ENCODE peak calls at places on chromosomes 3 and 15, in four cellular contexts. B is IMR-90; U is mucosa of descending colon; Y is CD8-positive, alpha-beta T cell. Z is an unnamed sample.

GRCh38 chr3:122356402-122356801 is 26.6 kb downstream of the MIX23 start:
- DNase-seq in B (peak; percentile 54), U (peak; percentile 81), Y (no peak), Z (no peak)

GRCh38 chr3:25885544-25885943 is 95.7 kb downstream of the OXSM start:
- DNase-seq in B (peak; percentile 45), U (no peak), Y (no peak), Z (no peak)

GRCh38 chr3:38039899-38040261 is 872 bp downstream of the DLEC1 start:
- DNase-seq in B (peak; percentile 42), U (peak; percentile 78), Y (peak; percentile 64), Z (no peak)

GRCh38 chr15:32794973-32795372 is 77.2 kb downstream of the GREM1 start:
- DNase-seq in B (peak; percentile 29), U (no peak), Y (no peak), Z (no peak)

GRCh38 chr3:24145981-24146822 is 201.1 kb downstream of the NR1D2 start:
- DNase-seq in B (peak; percentile 90), U (no peak), Y (no peak), Z (no peak)

GRCh38 chr3:16177962-16178627 is 3.6 kb downstream of the GALNT15 start:
- DNase-seq in B (peak; percentile 86), U (peak; percentile 86), Y (peak; percentile 38), Z (peak; percentile 89)

GRCh38 chr3:180630360-180630759 is 28.4 kb downstream of the TTC14 start:
- DNase-seq in B (no peak), U (no peak), Y (no peak), Z (no peak)

GRCh38 chr3:152175576-152175883 is 93.2 kb upstream of the MBNL1 start:
- DNase-seq in B (peak; percentile 95), U (no peak), Y (no peak), Z (no peak)

GRCh38 chr3:155352900-155353490 is 59.5 kb upstream of the STRIT1 start:
- DNase-seq in B (peak; percentile 21), U (no peak), Y (no peak), Z (no peak)

GRCh38 chr3:152056481-152056880 is 183.0 kb downstream of the SUCNR1 start:
- DNase-seq in B (no peak), U (no peak), Y (no peak), Z (no peak)

GRCh38 chr3:69182588-69183299 is 60.3 kb upstream of the LMOD3 start:
- DNase-seq in B (peak; percentile 81), U (no peak), Y (no peak), Z (no peak)

GRCh38 chr15:65583701-65584100 is 27.2 kb downstream of the INTS14 start:
- DNase-seq in B (peak; percentile 41), U (no peak), Y (peak; percentile 60), Z (no peak)

GRCh38 chr15:62307551-62307950 is 142.5 kb upstream of the C2CD4B start:
- DNase-seq in B (peak; percentile 76), U (no peak), Y (no peak), Z (no peak)

GRCh38 chr15:91867581-91868026 is 14.1 kb downstream of the SLCO3A1 start:
- DNase-seq in B (peak; percentile 87), U (peak; percentile 83), Y (no peak), Z (peak; percentile 86)

GRCh38 chr3:113590983-113591382 is 58.6 kb downstream of the SIDT1 start:
- DNase-seq in B (no peak), U (no peak), Y (no peak), Z (no peak)

GRCh38 chr3:117761992-117762944 is 1052.7 kb downstream of the TUSC7 start:
- DNase-seq in B (no peak), U (no peak), Y (no peak), Z (no peak)

GRCh38 chr15:68412218-68412617 is 19.7 kb downstream of the ITGA11 start:
- DNase-seq in B (no peak), U (no peak), Y (no peak), Z (peak; percentile 55)

GRCh38 chr3:99961756-99962515 is 144.3 kb downstream of the CMSS1 start:
- DNase-seq in B (no peak), U (no peak), Y (no peak), Z (no peak)

GRCh38 chr15:38074029-38074428 is 139.6 kb downstream of the TMCO5A start:
- DNase-seq in B (no peak), U (no peak), Y (no peak), Z (no peak)

GRCh38 chr15:48032911-48033310 is 87.9 kb upstream of the SLC24A5 start:
- DNase-seq in B (no peak), U (no peak), Y (no peak), Z (no peak)

GRCh38 chr3:6250167-6250566 is 610.7 kb upstream of the GRM7 start:
- DNase-seq in B (no peak), U (no peak), Y (no peak), Z (no peak)

GRCh38 chr3:6255229-6255628 is 605.7 kb upstream of the GRM7 start:
- DNase-seq in B (no peak), U (no peak), Y (no peak), Z (no peak)

GRCh38 chr3:6249679-6250078 is 611.2 kb upstream of the GRM7 start:
- DNase-seq in B (no peak), U (no peak), Y (no peak), Z (no peak)

GRCh38 chr3:6254490-6254889 is 606.4 kb upstream of the GRM7 start:
- DNase-seq in B (no peak), U (no peak), Y (no peak), Z (no peak)

GRCh38 chr3:6251612-6252011 is 609.3 kb upstream of the GRM7 start:
- DNase-seq in B (no peak), U (no peak), Y (no peak), Z (no peak)
- H3K36me3 ChIP-seq in B (no peaks in the 10 kb centered on the region), U (no peaks in the 10 kb centered on the region), Y (no peaks in the 10 kb centered on the region), Z (no peaks in the 10 kb centered on the region)

GRCh38 chr15:89616228-89616627 is 39.0 kb downstream of the KIF7 start:
- DNase-seq in B (no peak), U (no peak), Y (no peak), Z (no peak)
- H3K36me3 ChIP-seq in B (peaks cover 6% of the 10 kb centered on the region), U (no peaks in the 10 kb centered on the region), Y (no peaks in the 10 kb centered on the region), Z (no peaks in the 10 kb centered on the region)

DNA sequence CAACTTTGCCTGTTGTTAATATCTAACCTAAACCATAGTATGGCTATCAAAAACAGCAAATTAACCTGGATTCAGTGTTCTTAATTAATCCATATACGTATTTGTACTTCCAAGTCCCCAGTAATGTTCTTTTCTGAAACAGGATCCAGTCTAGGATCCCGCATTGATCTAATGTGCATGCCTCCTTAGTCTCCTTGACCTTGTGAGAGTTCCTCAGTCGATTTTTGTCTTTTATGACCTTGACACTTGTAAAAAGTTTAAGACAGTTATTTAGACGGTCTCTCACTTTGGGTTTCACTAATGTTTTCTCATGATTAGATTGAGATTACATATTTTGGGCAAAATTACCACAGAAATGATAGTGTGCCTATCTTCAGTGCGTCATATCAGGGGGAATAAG is 69.4 kb downstream of the TGFBR2 start:
- DNase-seq in B (no peak), U (no peak), Y (no peak), Z (no peak)
- H3K36me3 ChIP-seq in B (peaks cover 47% of the 10 kb centered on the region), U (no peaks in the 10 kb centered on the region), Y (peaks cover 74% of the 10 kb centered on the region), Z (peaks cover 56% of the 10 kb centered on the region)

GRCh38 chr15:60384052-60384451 is 13.7 kb downstream of the ANXA2 start:
- DNase-seq in B (peak; percentile 63), U (no peak), Y (no peak), Z (no peak)
- H3K36me3 ChIP-seq in B (peaks cover 31% of the 10 kb centered on the region), U (no peaks in the 10 kb centered on the region), Y (no peaks in the 10 kb centered on the region), Z (peaks cover 49% of the 10 kb centered on the region)

DNA sequence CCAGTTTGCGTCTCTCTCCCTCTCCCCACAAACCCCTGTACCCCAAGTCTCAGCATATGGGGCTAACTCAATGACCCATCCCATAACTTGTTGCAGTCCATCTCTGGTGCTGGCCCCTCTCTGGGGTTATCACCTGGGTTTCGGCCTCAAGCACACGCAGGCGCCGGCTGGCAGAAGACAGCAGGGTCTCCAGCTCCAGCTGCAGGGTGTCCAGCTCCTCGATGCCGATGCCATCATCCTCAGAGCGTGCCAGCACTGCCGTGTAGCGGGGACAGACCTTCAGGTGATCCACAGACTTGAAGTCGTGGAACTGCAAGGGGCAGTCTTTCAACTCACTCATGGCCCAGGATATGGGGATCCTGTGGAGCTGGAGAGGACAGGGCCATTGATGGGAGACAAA is 1.1 kb downstream of the TADA3 start:
- DNase-seq in B (no peak), U (no peak), Y (no peak), Z (no peak)
- H3K36me3 ChIP-seq in B (peaks cover 35% of the 10 kb centered on the region), U (no peaks in the 10 kb centered on the region), Y (no peaks in the 10 kb centered on the region), Z (peaks cover 38% of the 10 kb centered on the region)

DNA sequence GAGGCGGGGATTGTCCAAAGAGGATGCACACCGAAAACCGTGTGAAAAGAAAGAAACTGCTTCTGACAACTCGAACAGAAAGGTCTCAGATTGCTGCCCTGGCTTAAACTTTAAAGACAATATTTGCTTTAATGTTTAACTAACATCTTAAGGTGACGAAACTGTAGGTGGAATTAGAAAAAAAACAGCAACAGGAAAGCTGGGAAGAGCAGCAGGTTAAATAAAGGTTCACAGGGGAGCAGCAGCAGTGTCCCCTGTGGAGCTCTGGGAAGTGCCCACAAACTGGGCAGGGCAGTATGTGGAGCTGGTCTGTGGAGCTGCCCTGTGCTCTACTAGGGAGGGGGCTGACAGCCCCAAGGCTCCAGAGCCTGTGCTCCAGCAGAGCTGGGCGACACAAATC is 25.4 kb downstream of the RUVBL1 start:
- DNase-seq in B (no peak), U (no peak), Y (no peak), Z (no peak)
- H3K36me3 ChIP-seq in B (peaks cover 39% of the 10 kb centered on the region), U (peaks cover 3% of the 10 kb centered on the region), Y (peaks cover 40% of the 10 kb centered on the region), Z (peaks cover 61% of the 10 kb centered on the region)

Z was measured in suprapubic skin.